ENCODE peak calls at places on chromosomes 6 and 20, in five cellular contexts. G, H, P, X and F are unnamed samples.

GRCh38 chr6:124962617-124963415 is 579 bp downstream of the RNF217 start:
- DNase-seq in P (peak), X (peak), G (peak), H (peak), F (peak)

GRCh38 chr6:101231606-101232235 is 161.8 kb upstream of the GRIK2 start:
- DNase-seq in G (no peak), X (no peak), H (no peak), P (no peak), F (no peak)

GRCh38 chr6:44539701-44540100 is 152.2 kb downstream of the CDC5L start:
- DNase-seq in P (no peak), G (no peak), X (no peak), H (no peak), F (no peak)

GRCh38 chr6:64889144-64889543 is 817.9 kb downstream of the EYS start:
- DNase-seq in P (no peak), X (no peak), G (no peak), H (no peak), F (no peak)

GRCh38 chr6:24126586-24127192 is 674 bp downstream of the NRSN1 start:
- DNase-seq in G (peak), H (peak), X (peak), P (peak), F (no peak)

GRCh38 chr6:148857817-148858390 is 111.1 kb downstream of the UST start:
- DNase-seq in X (no peak), P (no peak), H (no peak), G (no peak), F (no peak)

GRCh38 chr6:40860443-40860842 is 178.6 kb downstream of the UNC5CL start:
- DNase-seq in X (no peak), P (no peak), H (no peak), G (no peak), F (no peak)

GRCh38 chr20:55740076-55740475 is 265.2 kb downstream of the CBLN4 start:
- DNase-seq in X (no peak), G (no peak), P (no peak), H (no peak), F (no peak)

GRCh38 chr20:37095108-37095608 is 639 bp downstream of the RBL1 start:
- DNase-seq in H (no peak), P (peak), G (peak), X (peak), F (no peak)

GRCh38 chr20:43537921-43538854 is 20.6 kb upstream of the SGK2 start:
- DNase-seq in H (peak), G (peak), X (peak), P (peak), F (peak)

GRCh38 chr6:39892490-39893129 is 41.7 kb downstream of the MOCS1 start:
- DNase-seq in P (peak), H (peak), X (peak), G (peak), F (peak)

GRCh38 chr6:16725145-16725864 is 36.0 kb downstream of the ATXN1 start:
- DNase-seq in X (no peak), P (no peak), G (no peak), H (peak), F (no peak)

GRCh38 chr6:116969211-116969863 is 92.3 kb downstream of the RFX6 start:
- DNase-seq in P (peak), H (peak), X (peak), G (peak), F (no peak)

GRCh38 chr6:158040051-158040803 is 58.6 kb downstream of the SYNJ2 start:
- DNase-seq in X (no peak), H (peak), G (peak), P (no peak), F (peak)

GRCh38 chr20:48406462-48407235 is 421.1 kb downstream of the PREX1 start:
- DNase-seq in H (no peak), P (peak), X (no peak), G (no peak), F (no peak)

GRCh38 chr20:46283426-46283825 is 24.9 kb downstream of the CDH22 start:
- DNase-seq in G (peak), X (no peak), P (no peak), H (no peak), F (no peak)

GRCh38 chr6:45115696-45116095 is 212.4 kb upstream of the RUNX2 start:
- DNase-seq in G (peak), P (no peak), X (no peak), H (no peak), F (no peak)

GRCh38 chr20:41587956-41588355 is 30.2 kb downstream of the CHD6 start:
- DNase-seq in H (no peak), P (no peak), X (no peak), G (no peak), F (no peak)

GRCh38 chr6:148491638-148492210 is 149.1 kb downstream of the SASH1 start:
- DNase-seq in H (no peak), G (no peak), P (no peak), X (no peak), F (no peak)

DNA sequence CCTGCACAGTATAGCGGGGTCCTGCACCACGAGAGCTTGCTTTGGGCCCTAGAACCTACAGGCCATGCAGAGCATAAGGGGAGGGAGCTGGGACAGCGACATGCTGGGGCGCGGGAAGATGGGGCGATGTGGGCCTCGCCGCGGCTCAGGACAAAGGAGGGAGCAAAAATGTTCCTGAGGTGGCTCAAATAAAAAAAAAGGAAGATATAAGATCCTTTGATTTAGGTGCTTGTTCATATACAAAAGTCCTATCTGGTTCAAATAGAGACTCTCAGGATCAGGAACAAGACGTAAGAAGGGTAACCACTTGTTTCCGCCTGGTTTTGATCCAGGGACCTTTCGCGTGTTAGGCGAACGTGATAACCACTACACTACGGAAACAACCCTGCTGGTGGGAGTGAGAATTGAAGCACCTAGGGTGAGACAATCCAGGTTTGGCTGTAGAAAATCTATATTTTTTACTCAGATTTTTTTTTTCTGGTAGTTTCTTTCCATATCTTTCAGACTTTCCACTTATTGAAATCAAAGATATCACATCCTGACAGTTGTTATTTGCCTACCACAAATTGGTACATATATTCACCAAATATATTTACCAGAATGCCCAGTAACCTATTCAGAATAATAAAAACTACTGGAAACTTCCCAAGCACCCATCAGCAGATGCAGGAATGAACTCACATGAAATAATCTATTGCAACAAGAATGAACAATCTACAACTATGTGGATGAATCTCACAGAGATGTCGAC is 177.9 kb upstream of the ZNF184 start:
- DNase-seq in G (peak), X (peak), H (peak), P (peak), F (no peak)
- TF ChIP-seq CTCF in G (no peak), X (peak), H (peak), P (no peak), F (no peak)

GRCh38 chr20:9179867-9180266 is 111.0 kb downstream of the PLCB4 start:
- DNase-seq in H (no peak), P (no peak), G (no peak), X (no peak), F (no peak)

GRCh38 chr20:9177278-9177677 is 108.4 kb downstream of the PLCB4 start:
- DNase-seq in P (no peak), H (no peak), X (no peak), G (peak), F (no peak)

GRCh38 chr20:9180480-9181257 is 111.8 kb downstream of the PLCB4 start:
- DNase-seq in P (no peak), H (no peak), X (no peak), G (no peak), F (no peak)

GRCh38 chr20:9179193-9179802 is 110.4 kb downstream of the PLCB4 start:
- DNase-seq in G (peak), H (no peak), X (no peak), P (no peak), F (no peak)
- H3K27ac ChIP-seq in G (peak), H (no peak), X (no peak), P (no peak), F (no peak)

GRCh38 chr6:136989591-136990578 is 54.9 kb downstream of the IL20RA start:
- DNase-seq in X (no peak), P (peak), H (no peak), G (no peak), F (no peak)
- H3K4me3 ChIP-seq in X (peak), P (peak), H (peak), G (peak), F (peak)

DNA sequence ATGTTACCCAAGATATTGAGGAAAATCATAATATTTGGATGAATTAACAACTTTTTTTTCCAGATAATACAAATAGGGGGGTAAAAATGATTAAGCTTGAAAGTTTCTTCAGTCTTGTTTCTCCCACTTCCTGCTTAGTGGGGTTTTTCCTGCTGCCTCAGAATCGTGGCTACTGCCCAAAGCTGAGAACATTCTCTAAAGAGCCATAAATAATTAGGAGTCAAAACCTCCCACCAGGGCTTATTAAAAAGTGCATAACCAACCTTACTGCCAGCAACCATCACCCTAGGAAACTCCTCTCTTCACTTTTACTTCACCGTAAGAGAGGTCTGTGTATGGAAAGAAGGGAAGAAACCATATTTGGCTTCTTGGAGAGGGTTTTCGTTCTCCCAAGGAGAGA is 9.0 kb upstream of the LCA5 start:
- DNase-seq in P (no peak), H (peak), X (no peak), G (no peak), F (no peak)
- TF ChIP-seq CTCF in P (no peak), H (no peak), X (no peak), G (no peak), F (no peak)

GRCh38 chr6:624979-625378 is 31.9 kb downstream of the HUS1B start:
- DNase-seq in G (peak), H (peak), X (no peak), P (no peak), F (no peak)
- H3K27ac ChIP-seq in G (no peak), H (no peak), X (no peak), P (no peak), F (no peak)

GRCh38 chr6:105135907-105136432 is 43.8 kb downstream of the POPDC3 start:
- DNase-seq in P (no peak), X (no peak), H (peak), G (no peak), F (peak)

GRCh38 chr6:105137388-105137787 is 42.4 kb downstream of the POPDC3 start:
- DNase-seq in P (no peak), G (no peak), X (no peak), H (no peak), F (peak)

GRCh38 chr6:105135056-105135455 is 44.8 kb downstream of the POPDC3 start:
- DNase-seq in G (peak), H (peak), P (no peak), X (no peak), F (no peak)

GRCh38 chr6:105136433-105137350 is 43.1 kb downstream of the POPDC3 start:
- DNase-seq in X (peak), P (peak), G (peak), H (peak), F (peak)

GRCh38 chr6:105138141-105138540 is 41.7 kb downstream of the POPDC3 start:
- DNase-seq in P (no peak), G (no peak), H (no peak), X (no peak), F (no peak)
- H3K4me3 ChIP-seq in P (no peak), G (no peak), H (no peak), X (no peak), F (peak)

GRCh38 chr20:62156592-62157386 is 13.2 kb downstream of the SS18L1 start:
- DNase-seq in X (peak), H (peak), P (peak), G (peak), F (peak)

GRCh38 chr20:62157387-62158087 is 14.0 kb downstream of the SS18L1 start:
- DNase-seq in H (no peak), P (no peak), X (no peak), G (no peak), F (no peak)

GRCh38 chr20:62155428-62156253 is 12.1 kb downstream of the SS18L1 start:
- DNase-seq in P (no peak), G (no peak), X (no peak), H (no peak), F (no peak)

GRCh38 chr20:62158088-62158400 is 14.5 kb downstream of the SS18L1 start:
- DNase-seq in P (no peak), H (no peak), G (no peak), X (no peak), F (no peak)

GRCh38 chr20:62156254-62156556 is 12.6 kb downstream of the SS18L1 start:
- DNase-seq in G (no peak), X (no peak), H (no peak), P (no peak), F (no peak)
- TF ChIP-seq CTCF in G (no peak), X (no peak), H (no peak), P (no peak), F (no peak)